ENCODE peak calls at places on chromosomes 1 and 21, in six cellular contexts. One of them, this sample, is unnamed.

GRCh38 chr1:62241357-62242131 is 46.9 kb downstream of the L1TD1 start:
- DNase-seq in activated CD4-positive, alpha-beta T cell treated with anti-CD3 and anti-CD28 coated beads, Interleukin-2, amount 10 ng/mL, durations not matched to agents 7 days and 5 days: no peak
- DNase-seq in GOT3: no peak
- DNase-seq in stimulated activated effector memory CD8-positive, alpha-beta T cell treated with anti-CD3 and anti-CD28 coated beads, Interleukin-12 subunit alpha, Interleukin-12 subunit beta, amount 100 ng/mL, for 72 hours: no peak
- DNase-seq in astrocyte of the hippocampus: peak; percentile 75
- DNase-seq in stimulated activated CD4-positive, alpha-beta T cell treated with anti-CD3 and anti-CD28 coated beads, Interleukin-1b, Interleukin-23, amount 100 ng/mL, for 4 hours: no peak
- DNase-seq in this sample: no peak

GRCh38 chr1:25650219-25650576 is 33.6 kb downstream of the MAN1C1 start:
- DNase-seq in GOT3: no peak
- DNase-seq in stimulated activated effector memory CD8-positive, alpha-beta T cell treated with anti-CD3 and anti-CD28 coated beads, Interleukin-12 subunit alpha, Interleukin-12 subunit beta, amount 100 ng/mL, for 72 hours: no peak
- DNase-seq in stimulated activated CD4-positive, alpha-beta T cell treated with anti-CD3 and anti-CD28 coated beads, Interleukin-1b, Interleukin-23, amount 100 ng/mL, for 4 hours: no peak
- DNase-seq in astrocyte of the hippocampus: no peak
- DNase-seq in activated CD4-positive, alpha-beta T cell treated with anti-CD3 and anti-CD28 coated beads, Interleukin-2, amount 10 ng/mL, durations not matched to agents 7 days and 5 days: no peak
- DNase-seq in this sample: peak; percentile 59

GRCh38 chr1:243213045-243213787 is 41.9 kb downstream of the CEP170 start:
- DNase-seq in stimulated activated CD4-positive, alpha-beta T cell treated with anti-CD3 and anti-CD28 coated beads, Interleukin-1b, Interleukin-23, amount 100 ng/mL, for 4 hours: no peak
- DNase-seq in astrocyte of the hippocampus: peak; percentile 12
- DNase-seq in stimulated activated effector memory CD8-positive, alpha-beta T cell treated with anti-CD3 and anti-CD28 coated beads, Interleukin-12 subunit alpha, Interleukin-12 subunit beta, amount 100 ng/mL, for 72 hours: no peak
- DNase-seq in activated CD4-positive, alpha-beta T cell treated with anti-CD3 and anti-CD28 coated beads, Interleukin-2, amount 10 ng/mL, durations not matched to agents 7 days and 5 days: no peak
- DNase-seq in GOT3: no peak
- DNase-seq in this sample: no peak

GRCh38 chr1:192860478-192861185 is 51.8 kb downstream of the RGS2 start:
- DNase-seq in astrocyte of the hippocampus: no peak
- DNase-seq in stimulated activated effector memory CD8-positive, alpha-beta T cell treated with anti-CD3 and anti-CD28 coated beads, Interleukin-12 subunit alpha, Interleukin-12 subunit beta, amount 100 ng/mL, for 72 hours: no peak
- DNase-seq in stimulated activated CD4-positive, alpha-beta T cell treated with anti-CD3 and anti-CD28 coated beads, Interleukin-1b, Interleukin-23, amount 100 ng/mL, for 4 hours: no peak
- DNase-seq in GOT3: no peak
- DNase-seq in activated CD4-positive, alpha-beta T cell treated with anti-CD3 and anti-CD28 coated beads, Interleukin-2, amount 10 ng/mL, durations not matched to agents 7 days and 5 days: no peak
- DNase-seq in this sample: no peak

GRCh38 chr1:39047374-39048229 is 21.5 kb downstream of the NDUFS5 start:
- DNase-seq in activated CD4-positive, alpha-beta T cell treated with anti-CD3 and anti-CD28 coated beads, Interleukin-2, amount 10 ng/mL, durations not matched to agents 7 days and 5 days: no peak
- DNase-seq in stimulated activated effector memory CD8-positive, alpha-beta T cell treated with anti-CD3 and anti-CD28 coated beads, Interleukin-12 subunit alpha, Interleukin-12 subunit beta, amount 100 ng/mL, for 72 hours: no peak
- DNase-seq in astrocyte of the hippocampus: peak; percentile 93
- DNase-seq in GOT3: peak; percentile 25
- DNase-seq in stimulated activated CD4-positive, alpha-beta T cell treated with anti-CD3 and anti-CD28 coated beads, Interleukin-1b, Interleukin-23, amount 100 ng/mL, for 4 hours: no peak
- DNase-seq in this sample: peak; percentile 88

GRCh38 chr1:109767596-109768334 is 4.0 kb upstream of the EPS8L3 start:
- DNase-seq in GOT3: no peak
- DNase-seq in stimulated activated effector memory CD8-positive, alpha-beta T cell treated with anti-CD3 and anti-CD28 coated beads, Interleukin-12 subunit alpha, Interleukin-12 subunit beta, amount 100 ng/mL, for 72 hours: no peak
- DNase-seq in stimulated activated CD4-positive, alpha-beta T cell treated with anti-CD3 and anti-CD28 coated beads, Interleukin-1b, Interleukin-23, amount 100 ng/mL, for 4 hours: no peak
- DNase-seq in astrocyte of the hippocampus: no peak
- DNase-seq in activated CD4-positive, alpha-beta T cell treated with anti-CD3 and anti-CD28 coated beads, Interleukin-2, amount 10 ng/mL, durations not matched to agents 7 days and 5 days: no peak
- DNase-seq in this sample: no peak

GRCh38 chr21:29656504-29657227 is 283.1 kb downstream of the GRIK1 start:
- DNase-seq in astrocyte of the hippocampus: peak; percentile 76
- DNase-seq in GOT3: no peak
- DNase-seq in stimulated activated CD4-positive, alpha-beta T cell treated with anti-CD3 and anti-CD28 coated beads, Interleukin-1b, Interleukin-23, amount 100 ng/mL, for 4 hours: no peak
- DNase-seq in activated CD4-positive, alpha-beta T cell treated with anti-CD3 and anti-CD28 coated beads, Interleukin-2, amount 10 ng/mL, durations not matched to agents 7 days and 5 days: peak; percentile 12
- DNase-seq in stimulated activated effector memory CD8-positive, alpha-beta T cell treated with anti-CD3 and anti-CD28 coated beads, Interleukin-12 subunit alpha, Interleukin-12 subunit beta, amount 100 ng/mL, for 72 hours: no peak
- DNase-seq in this sample: no peak

GRCh38 chr1:3058263-3059030 is 10.6 kb upstream of the PRDM16 start:
- DNase-seq in activated CD4-positive, alpha-beta T cell treated with anti-CD3 and anti-CD28 coated beads, Interleukin-2, amount 10 ng/mL, durations not matched to agents 7 days and 5 days: no peak
- DNase-seq in GOT3: no peak
- DNase-seq in astrocyte of the hippocampus: no peak
- DNase-seq in stimulated activated CD4-positive, alpha-beta T cell treated with anti-CD3 and anti-CD28 coated beads, Interleukin-1b, Interleukin-23, amount 100 ng/mL, for 4 hours: no peak
- DNase-seq in stimulated activated effector memory CD8-positive, alpha-beta T cell treated with anti-CD3 and anti-CD28 coated beads, Interleukin-12 subunit alpha, Interleukin-12 subunit beta, amount 100 ng/mL, for 72 hours: no peak
- DNase-seq in this sample: peak; percentile 43

GRCh38 chr1:210669951-210670350 is 341.2 kb downstream of the HHAT start:
- DNase-seq in activated CD4-positive, alpha-beta T cell treated with anti-CD3 and anti-CD28 coated beads, Interleukin-2, amount 10 ng/mL, durations not matched to agents 7 days and 5 days: no peak
- DNase-seq in GOT3: no peak
- DNase-seq in stimulated activated CD4-positive, alpha-beta T cell treated with anti-CD3 and anti-CD28 coated beads, Interleukin-1b, Interleukin-23, amount 100 ng/mL, for 4 hours: no peak
- DNase-seq in stimulated activated effector memory CD8-positive, alpha-beta T cell treated with anti-CD3 and anti-CD28 coated beads, Interleukin-12 subunit alpha, Interleukin-12 subunit beta, amount 100 ng/mL, for 72 hours: no peak
- DNase-seq in astrocyte of the hippocampus: no peak
- DNase-seq in this sample: peak; percentile 41

GRCh38 chr1:245365071-245365470 is 210.3 kb downstream of the KIF26B start:
- DNase-seq in stimulated activated CD4-positive, alpha-beta T cell treated with anti-CD3 and anti-CD28 coated beads, Interleukin-1b, Interleukin-23, amount 100 ng/mL, for 4 hours: no peak
- DNase-seq in stimulated activated effector memory CD8-positive, alpha-beta T cell treated with anti-CD3 and anti-CD28 coated beads, Interleukin-12 subunit alpha, Interleukin-12 subunit beta, amount 100 ng/mL, for 72 hours: no peak
- DNase-seq in astrocyte of the hippocampus: no peak
- DNase-seq in activated CD4-positive, alpha-beta T cell treated with anti-CD3 and anti-CD28 coated beads, Interleukin-2, amount 10 ng/mL, durations not matched to agents 7 days and 5 days: no peak
- DNase-seq in GOT3: no peak
- DNase-seq in this sample: peak; percentile 22